ENCODE peak calls at places on chromosomes 5 and 9, in eight cellular contexts. One of them, this sample, is unnamed.

GRCh38 chr5:168064933-168065622 is 226.4 kb upstream of the WWC1 start:
- DNase-seq in NCI-H2081: no peak
- DNase-seq in NCI-H1092 treated with DMSO at 0.1 percent for 48 hours: no peak
- DNase-seq in naive thymus-derived CD4-positive, alpha-beta T cell: no peak
- DNase-seq in GM03348: no peak
- DNase-seq in stimulated activated CD8-positive, alpha-beta memory T cell treated with anti-CD3 and anti-CD28 coated beads, Interleukin-15, amount 100 ng/mL, for 1 hour: no peak
- DNase-seq in HCEC 1CT: no peak
- DNase-seq in kidney glomerular epithelial cell: no peak
- DNase-seq in this sample: no peak

GRCh38 chr5:32182463-32183081 is 8.5 kb upstream of the GOLPH3 start:
- DNase-seq in NCI-H2081: no peak
- DNase-seq in NCI-H1092 treated with DMSO at 0.1 percent for 48 hours: no peak
- DNase-seq in naive thymus-derived CD4-positive, alpha-beta T cell: no peak
- DNase-seq in GM03348: no peak
- DNase-seq in stimulated activated CD8-positive, alpha-beta memory T cell treated with anti-CD3 and anti-CD28 coated beads, Interleukin-15, amount 100 ng/mL, for 1 hour: no peak
- DNase-seq in HCEC 1CT: no peak
- DNase-seq in kidney glomerular epithelial cell: no peak
- DNase-seq in this sample: no peak

GRCh38 chr9:108125541-108125940 is 636.0 kb upstream of the KLF4 start:
- DNase-seq in NCI-H2081: no peak
- DNase-seq in NCI-H1092 treated with DMSO at 0.1 percent for 48 hours: no peak
- DNase-seq in naive thymus-derived CD4-positive, alpha-beta T cell: no peak
- DNase-seq in GM03348: no peak
- DNase-seq in stimulated activated CD8-positive, alpha-beta memory T cell treated with anti-CD3 and anti-CD28 coated beads, Interleukin-15, amount 100 ng/mL, for 1 hour: no peak
- DNase-seq in HCEC 1CT: no peak
- DNase-seq in kidney glomerular epithelial cell: no peak
- DNase-seq in this sample: no peak

GRCh38 chr9:105405514-105406131 is 42.2 kb upstream of the FSD1L start:
- DNase-seq in NCI-H2081: no peak
- DNase-seq in NCI-H1092 treated with DMSO at 0.1 percent for 48 hours: no peak
- DNase-seq in naive thymus-derived CD4-positive, alpha-beta T cell: peak; percentile 92
- DNase-seq in GM03348: no peak
- DNase-seq in stimulated activated CD8-positive, alpha-beta memory T cell treated with anti-CD3 and anti-CD28 coated beads, Interleukin-15, amount 100 ng/mL, for 1 hour: peak; percentile 16
- DNase-seq in HCEC 1CT: no peak
- DNase-seq in kidney glomerular epithelial cell: no peak
- DNase-seq in this sample: no peak

GRCh38 chr9:134706522-134706921 is 64.9 kb downstream of the COL5A1 start:
- DNase-seq in NCI-H2081: no peak
- DNase-seq in NCI-H1092 treated with DMSO at 0.1 percent for 48 hours: no peak
- DNase-seq in naive thymus-derived CD4-positive, alpha-beta T cell: no peak
- DNase-seq in GM03348: no peak
- DNase-seq in stimulated activated CD8-positive, alpha-beta memory T cell treated with anti-CD3 and anti-CD28 coated beads, Interleukin-15, amount 100 ng/mL, for 1 hour: no peak
- DNase-seq in HCEC 1CT: no peak
- DNase-seq in kidney glomerular epithelial cell: no peak
- DNase-seq in this sample: no peak

GRCh38 chr5:126483156-126483555 is 59.9 kb downstream of the GRAMD2B start:
- DNase-seq in NCI-H2081: no peak
- DNase-seq in NCI-H1092 treated with DMSO at 0.1 percent for 48 hours: no peak
- DNase-seq in naive thymus-derived CD4-positive, alpha-beta T cell: no peak
- DNase-seq in GM03348: no peak
- DNase-seq in stimulated activated CD8-positive, alpha-beta memory T cell treated with anti-CD3 and anti-CD28 coated beads, Interleukin-15, amount 100 ng/mL, for 1 hour: no peak
- DNase-seq in HCEC 1CT: peak; percentile 45
- DNase-seq in kidney glomerular epithelial cell: no peak
- DNase-seq in this sample: no peak

GRCh38 chr5:107968998-107969397 is 298.3 kb upstream of the EFNA5 start:
- DNase-seq in NCI-H2081: no peak
- DNase-seq in NCI-H1092 treated with DMSO at 0.1 percent for 48 hours: no peak
- DNase-seq in naive thymus-derived CD4-positive, alpha-beta T cell: no peak
- DNase-seq in GM03348: peak; percentile 10
- DNase-seq in stimulated activated CD8-positive, alpha-beta memory T cell treated with anti-CD3 and anti-CD28 coated beads, Interleukin-15, amount 100 ng/mL, for 1 hour: no peak
- DNase-seq in HCEC 1CT: peak; percentile 78
- DNase-seq in kidney glomerular epithelial cell: no peak
- DNase-seq in this sample: no peak

GRCh38 chr5:57501414-57502321 is 19.1 kb upstream of the ACTBL2 start:
- DNase-seq in NCI-H2081: peak; percentile 11
- DNase-seq in NCI-H1092 treated with DMSO at 0.1 percent for 48 hours: no peak
- DNase-seq in naive thymus-derived CD4-positive, alpha-beta T cell: no peak
- DNase-seq in GM03348: no peak
- DNase-seq in stimulated activated CD8-positive, alpha-beta memory T cell treated with anti-CD3 and anti-CD28 coated beads, Interleukin-15, amount 100 ng/mL, for 1 hour: no peak
- DNase-seq in HCEC 1CT: no peak
- DNase-seq in kidney glomerular epithelial cell: no peak
- DNase-seq in this sample: no peak

GRCh38 chr5:109756543-109757186 is 66.9 kb downstream of the MAN2A1 start:
- DNase-seq in NCI-H2081: peak; percentile 8
- DNase-seq in NCI-H1092 treated with DMSO at 0.1 percent for 48 hours: no peak
- DNase-seq in naive thymus-derived CD4-positive, alpha-beta T cell: no peak
- DNase-seq in GM03348: no peak
- DNase-seq in stimulated activated CD8-positive, alpha-beta memory T cell treated with anti-CD3 and anti-CD28 coated beads, Interleukin-15, amount 100 ng/mL, for 1 hour: no peak
- DNase-seq in HCEC 1CT: no peak
- DNase-seq in kidney glomerular epithelial cell: no peak
- DNase-seq in this sample: no peak

GRCh38 chr5:151509231-151509630 is 61.8 kb downstream of the SLC36A1 start:
- DNase-seq in NCI-H2081: no peak
- DNase-seq in NCI-H1092 treated with DMSO at 0.1 percent for 48 hours: no peak
- DNase-seq in naive thymus-derived CD4-positive, alpha-beta T cell: no peak
- DNase-seq in GM03348: no peak
- DNase-seq in stimulated activated CD8-positive, alpha-beta memory T cell treated with anti-CD3 and anti-CD28 coated beads, Interleukin-15, amount 100 ng/mL, for 1 hour: no peak
- DNase-seq in HCEC 1CT: no peak
- DNase-seq in kidney glomerular epithelial cell: no peak
- DNase-seq in this sample: no peak

GRCh38 chr5:72202331-72202825 is 95.1 kb downstream of the MAP1B start:
- DNase-seq in NCI-H2081: no peak
- DNase-seq in NCI-H1092 treated with DMSO at 0.1 percent for 48 hours: no peak
- DNase-seq in naive thymus-derived CD4-positive, alpha-beta T cell: no peak
- DNase-seq in GM03348: no peak
- DNase-seq in stimulated activated CD8-positive, alpha-beta memory T cell treated with anti-CD3 and anti-CD28 coated beads, Interleukin-15, amount 100 ng/mL, for 1 hour: no peak
- DNase-seq in HCEC 1CT: no peak
- DNase-seq in kidney glomerular epithelial cell: no peak
- DNase-seq in this sample: no peak

This sample was measured in left lung.